ENCODE peak calls at places on chromosomes 4 and X, in nine cellular contexts. I, R, V, M, N, C, D, A and W are unnamed samples.

GRCh38 chr4:155377281-155377680 is 516 bp upstream of the MAP9 start:
- DNase-seq in N (peak; percentile 23), R (no peak), M (peak; percentile 37), I (no peak), V (peak; percentile 3), A (no peak), D (no peak), C (no peak), W (no peak)

GRCh38 chr4:98778206-98778605 is 119.8 kb upstream of the TSPAN5 start:
- DNase-seq in D (no peak), V (peak; percentile 89), R (no peak), M (peak; percentile 79), I (no peak), A (no peak), C (no peak), N (peak; percentile 83), W (no peak)

GRCh38 chrX:65677954-65678469 is 10.6 kb downstream of the MSN start:
- DNase-seq in R (no peak), A (no peak), I (no peak), N (peak; percentile 93), V (peak; percentile 79), M (peak; percentile 41), C (no peak), D (no peak), W (no peak)

GRCh38 chr4:48970471-48970921 is 15.6 kb upstream of the CWH43 start:
- DNase-seq in D (no peak), C (no peak), I (no peak), N (no peak), R (no peak), A (no peak), M (no peak), V (peak; percentile 90), W (no peak)

GRCh38 chr4:10024303-10024702 is 3.0 kb upstream of the SLC2A9 start:
- DNase-seq in I (no peak), A (no peak), R (no peak), M (no peak), D (no peak), N (no peak), C (no peak), V (no peak), W (no peak)

GRCh38 chrX:68652327-68652930 is 5.0 kb downstream of the STARD8 start:
- DNase-seq in A (no peak), M (no peak), N (peak; percentile 23), C (no peak), D (no peak), R (no peak), V (no peak), I (no peak), W (no peak)

GRCh38 chr4:181849472-181849871 is 393.7 kb upstream of the TENM3 start:
- DNase-seq in M (no peak), R (no peak), A (no peak), D (no peak), C (no peak), V (no peak), N (no peak), I (no peak), W (no peak)

GRCh38 chr4:71473541-71474240 is 134.9 kb downstream of the SLC4A4 start:
- DNase-seq in R (no peak), M (no peak), C (no peak), A (no peak), N (no peak), V (no peak), I (no peak), D (no peak), W (no peak)

GRCh38 chrX:44314259-44314734 is 29.2 kb downstream of the EFHC2 start:
- DNase-seq in A (peak; percentile 82), N (peak; percentile 82), M (peak; percentile 60), I (no peak), R (no peak), C (no peak), V (peak; percentile 6), D (peak; percentile 42), W (peak; percentile 13)

GRCh38 chr4:10664408-10664807 is 20.2 kb downstream of the CLNK start:
- DNase-seq in V (peak; percentile 45), M (peak; percentile 35), I (no peak), C (peak; percentile 30), R (no peak), N (peak; percentile 93), D (no peak), A (no peak), W (no peak)

GRCh38 chrX:119622356-119623232 is 16.4 kb upstream of the NKRF start:
- DNase-seq in M (no peak), N (peak; percentile 74), V (no peak), I (no peak), D (no peak), R (no peak), C (no peak), A (no peak), W (no peak)

GRCh38 chrX:119826399-119826959 is 26.3 kb downstream of the UPF3B start:
- DNase-seq in D (no peak), V (peak; percentile 10), R (no peak), C (no peak), N (peak; percentile 18), M (peak; percentile 46), A (no peak), I (no peak), W (no peak)

GRCh38 chr4:98618670-98619069 is 39.7 kb downstream of the TSPAN5 start:
- DNase-seq in C (no peak), N (no peak), D (no peak), R (no peak), M (no peak), I (no peak), V (no peak), A (no peak), W (no peak)

GRCh38 chrX:108025954-108026616 is 18.8 kb upstream of the VSIG1 start:
- DNase-seq in C (no peak), A (no peak), M (no peak), R (no peak), I (no peak), V (no peak), D (no peak), N (no peak), W (no peak)

GRCh38 chrX:55717521-55718497 is at the start of gene RRAGB:
- DNase-seq in M (peak; percentile 89), D (peak; percentile 90), A (peak; percentile 93), R (peak; percentile 89), N (peak; percentile 95), C (peak; percentile 92), I (peak; percentile 84), V (peak; percentile 89), W (peak; percentile 74)

GRCh38 chr4:156779774-156780173 is 191.8 kb downstream of the PDGFC start:
- DNase-seq in A (no peak), R (no peak), V (peak; percentile 76), M (no peak), C (no peak), D (no peak), N (no peak), I (no peak), W (no peak)

DNA sequence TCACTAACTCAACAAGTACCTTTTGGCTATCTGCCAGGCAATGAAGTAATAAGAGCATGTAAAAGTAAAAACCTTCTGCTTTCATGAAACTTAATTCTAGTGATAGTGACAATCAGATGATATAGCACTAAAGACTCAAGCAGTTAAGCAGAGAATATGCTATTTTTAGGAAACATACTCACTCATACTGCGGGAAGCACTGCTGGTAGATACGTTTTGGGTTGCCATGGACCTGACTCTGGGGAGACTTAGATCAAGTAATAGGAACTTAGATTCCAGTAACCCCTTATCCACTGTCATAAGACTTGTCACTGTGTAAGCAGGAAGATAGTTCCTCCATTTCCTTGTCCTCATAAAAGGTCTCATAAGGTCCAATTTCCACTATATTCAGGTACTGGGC is 386.3 kb downstream of the DMD start:
- DNase-seq in A (no peak), R (no peak), M (no peak), I (no peak), C (no peak), N (no peak), V (no peak), D (no peak), W (no peak)
- TF ChIP-seq CTCF in A (no peak), R (no peak), M (no peak), I (no peak), C (no peak), N (no peak), V (no peak), D (no peak), W (no peak)

DNA sequence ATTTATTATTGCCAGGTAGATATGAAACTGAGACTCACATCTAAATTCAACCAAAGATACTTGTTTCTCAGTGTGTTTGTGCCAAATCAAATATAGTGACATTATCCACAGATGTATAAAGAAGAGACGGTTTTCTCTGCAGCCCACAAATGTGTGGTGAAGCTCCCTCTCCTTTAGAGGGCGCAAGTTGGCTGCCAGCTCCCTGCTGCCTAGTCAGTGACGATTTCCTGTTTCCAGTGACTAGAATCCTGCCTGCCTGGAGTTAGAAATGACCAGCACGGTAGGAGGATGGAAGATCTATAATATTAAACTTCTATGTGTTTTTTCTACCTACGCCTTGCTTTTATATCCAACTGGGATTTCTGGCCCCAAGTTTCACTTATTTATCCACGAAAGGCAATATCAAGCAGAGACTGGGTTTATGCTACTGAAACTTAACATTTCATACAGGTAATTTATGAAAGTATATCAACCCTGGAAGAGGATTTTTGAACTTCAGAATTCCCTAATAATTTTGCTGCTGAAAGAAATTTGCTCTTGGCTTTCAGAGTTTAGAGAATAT is 1793.7 kb upstream of the TENM3 start:
- DNase-seq in M (no peak), D (peak; percentile 68), N (no peak), A (peak; percentile 75), C (no peak), V (peak; percentile 54), R (no peak), I (peak; percentile 18), W (no peak)
- TF ChIP-seq CTCF in M (peak; percentile 40), D (peak; percentile 71), N (no peak), A (peak; percentile 96), C (no peak), V (peak; percentile 94), R (no peak), I (peak; percentile 40), W (no peak)

DNA sequence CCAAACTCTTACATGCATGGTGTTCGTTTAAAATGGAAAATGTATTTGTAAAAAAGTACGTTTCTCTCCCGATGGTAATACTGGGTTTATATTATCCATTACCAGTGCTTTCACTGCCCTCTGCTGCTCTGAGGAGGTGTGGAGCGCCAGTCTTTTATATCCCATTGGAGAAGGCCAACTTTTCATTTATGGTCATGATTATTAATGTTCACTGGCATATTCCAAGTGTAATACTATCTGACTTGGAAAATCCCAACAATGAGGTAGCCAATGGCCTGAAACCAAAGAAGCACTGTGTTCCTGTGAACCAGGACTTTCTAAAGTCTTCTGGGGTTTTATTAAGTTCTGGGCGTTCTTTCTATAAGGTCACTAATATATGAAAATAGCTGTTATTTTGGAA is 80.7 kb downstream of the SYNPO2 start:
- DNase-seq in V (peak; percentile 62), R (no peak), M (no peak), C (peak; percentile 42), D (no peak), A (peak; percentile 61), N (peak; percentile 81), I (no peak), W (no peak)
- TF ChIP-seq CTCF in V (peak; percentile 76), R (no peak), M (peak; percentile 57), C (peak; percentile 69), D (no peak), A (peak; percentile 77), N (peak; percentile 65), I (peak; percentile 7), W (no peak)

DNA sequence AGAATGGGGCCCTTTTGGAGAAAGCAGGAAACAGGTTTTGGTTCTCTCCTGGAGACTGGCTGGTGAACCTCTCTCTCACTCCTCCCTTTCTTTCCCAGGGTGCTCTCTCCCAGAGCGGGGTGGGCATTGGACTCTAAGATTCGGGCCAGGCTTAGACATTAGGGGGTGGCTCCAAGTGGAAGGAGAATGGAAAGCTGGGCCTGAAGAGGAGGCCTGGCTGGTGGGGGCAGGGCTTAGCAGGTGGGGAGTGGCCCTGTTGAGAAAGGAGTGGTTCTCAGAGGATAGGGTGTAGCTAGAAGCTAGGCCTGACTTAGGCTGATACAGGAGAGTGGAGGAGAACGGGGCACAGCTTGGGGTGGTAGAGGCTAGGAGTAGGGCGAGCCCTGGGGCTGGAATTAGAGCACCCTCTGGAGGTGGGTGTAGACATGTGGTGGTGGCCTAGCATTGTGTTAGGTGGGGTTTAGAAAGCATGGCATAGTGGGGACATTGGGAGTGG is 5.7 kb downstream of the PLP2 start:
- DNase-seq in I (no peak), V (peak; percentile 46), M (no peak), D (no peak), C (no peak), N (no peak), R (no peak), A (no peak), W (no peak)
- TF ChIP-seq CTCF in I (no peak), V (peak; percentile 30), M (no peak), D (no peak), C (peak; percentile 21), N (no peak), R (no peak), A (no peak), W (no peak)